ENCODE peak calls at places on chromosomes 12 and 14, in nine cellular contexts. R is suprapubic skin, A is pancreas, E is astrocyte of the spinal cord, S is fibroblast of mammary gland, Q is left ventricle myocardium inferior, G is AG10803, M is tibial artery, K is body of pancreas. Y is an unnamed sample.

GRCh38 chr14:105080161-105080560 is 14.9 kb upstream of the GPR132 start:
- DNase-seq in K (peak; percentile 2), Q (no peak), M (peak; percentile 7), S (no peak), R (no peak), A (no peak), G (no peak), E (no peak), Y (no peak)

GRCh38 chr12:11133816-11134215 is 628 bp downstream of the TAS2R30 start:
- DNase-seq in Q (no peak), R (no peak), G (peak; percentile 26), E (peak; percentile 8), A (no peak), K (no peak), M (no peak), S (no peak), Y (no peak)

GRCh38 chr14:49460647-49461046 is 125.5 kb downstream of the RPS29 start:
- DNase-seq in K (no peak), Q (no peak), A (no peak), E (no peak), R (no peak), M (no peak), S (no peak), G (no peak), Y (no peak)

GRCh38 chr14:42140831-42141279 is 534.2 kb downstream of the LRFN5 start:
- DNase-seq in Q (no peak), A (no peak), M (no peak), K (no peak), E (peak; percentile 62), G (peak; percentile 44), R (no peak), S (peak; percentile 90), Y (peak; percentile 62)

GRCh38 chr14:33762462-33762861 is 188.4 kb downstream of the EGLN3 start:
- DNase-seq in M (no peak), A (no peak), G (no peak), S (no peak), R (no peak), K (no peak), E (no peak), Q (no peak), Y (peak; percentile 57)

GRCh38 chr12:4956968-4957367 is 47.3 kb downstream of the KCNA1 start:
- DNase-seq in E (no peak), G (no peak), M (no peak), Q (no peak), R (no peak), S (no peak), A (no peak), K (no peak), Y (no peak)

GRCh38 chr12:111773801-111774551 is 7.2 kb downstream of the ALDH2 start:
- DNase-seq in M (peak; percentile 89), R (peak; percentile 87), A (no peak), S (peak; percentile 93), K (peak; percentile 69), Q (peak; percentile 72), E (peak; percentile 47), G (peak; percentile 90), Y (peak; percentile 97)

GRCh38 chr12:46179693-46180452 is 89.0 kb downstream of the SLC38A1 start:
- DNase-seq in Q (no peak), R (no peak), A (no peak), S (no peak), E (no peak), K (no peak), M (no peak), G (no peak), Y (no peak)

GRCh38 chr14:64202731-64203130 is 91.4 kb downstream of the ESR2 start:
- DNase-seq in A (no peak), R (no peak), M (no peak), E (no peak), G (no peak), K (no peak), S (no peak), Q (no peak), Y (no peak)

GRCh38 chr12:33529810-33530209 is 90.2 kb upstream of the SYT10 start:
- DNase-seq in A (no peak), M (no peak), S (no peak), Q (no peak), R (no peak), G (no peak), E (no peak), K (no peak), Y (no peak)

GRCh38 chr12:15562263-15562662 is 226.9 kb downstream of the EPS8 start:
- DNase-seq in E (no peak), K (no peak), S (peak; percentile 36), M (no peak), G (no peak), A (no peak), Q (no peak), R (no peak), Y (no peak)

GRCh38 chr12:75042125-75042524 is 167.5 kb downstream of the KCNC2 start:
- DNase-seq in E (no peak), S (no peak), M (no peak), A (no peak), Q (no peak), R (no peak), G (no peak), K (no peak), Y (no peak)

GRCh38 chr14:98855926-98856325 is 416.1 kb downstream of the BCL11B start:
- DNase-seq in Q (no peak), E (no peak), A (no peak), M (no peak), R (peak; percentile 50), S (no peak), K (no peak), G (no peak), Y (no peak)

GRCh38 chr14:75143761-75144527 is 17.1 kb upstream of the NEK9 start:
- DNase-seq in S (no peak), Q (no peak), R (no peak), M (no peak), K (no peak), E (no peak), G (no peak), A (no peak), Y (no peak)

GRCh38 chr14:75144944-75145343 is 18.1 kb upstream of the NEK9 start:
- DNase-seq in S (no peak), G (no peak), A (no peak), M (peak; percentile 58), R (no peak), Q (no peak), E (no peak), K (no peak), Y (no peak)

GRCh38 chr14:75142494-75142893 is 15.6 kb upstream of the NEK9 start:
- DNase-seq in R (no peak), M (no peak), S (no peak), A (no peak), G (no peak), Q (no peak), E (no peak), K (no peak), Y (no peak)

GRCh38 chr14:75150150-75150549 is 23.3 kb upstream of the NEK9 start:
- DNase-seq in Q (no peak), E (no peak), A (no peak), M (no peak), K (no peak), G (peak; percentile 37), R (no peak), S (peak; percentile 78), Y (no peak)

GRCh38 chr14:75147423-75148071 is 20.7 kb upstream of the NEK9 start:
- DNase-seq in S (peak; percentile 85), M (peak; percentile 90), R (peak; percentile 91), Q (peak; percentile 54), K (peak; percentile 81), A (no peak), G (peak; percentile 88), E (peak; percentile 89), Y (peak; percentile 87)
- H3K4me3 ChIP-seq in S (no peak overlapping the region), M (no peak overlapping the region), R (no peak overlapping the region), Q (no peak overlapping the region), K (no peak overlapping the region), A (no peak overlapping the region), G (no peak overlapping the region), E (no peak overlapping the region), Y (no peak overlapping the region)

GRCh38 chr12:122975790-122976647 is 975 bp downstream of the OGFOD2 start:
- DNase-seq in A (no peak), R (no peak), E (no peak), M (no peak), S (no peak), G (no peak), Q (no peak), K (no peak), Y (no peak)

GRCh38 chr12:122977153-122977552 is 2.1 kb downstream of the OGFOD2 start:
- DNase-seq in M (no peak), Q (no peak), R (no peak), K (no peak), S (no peak), G (no peak), E (no peak), A (no peak), Y (no peak)

GRCh38 chr12:122976648-122976975 is 1.6 kb downstream of the OGFOD2 start:
- DNase-seq in R (no peak), S (no peak), M (no peak), K (no peak), A (peak; percentile 57), G (no peak), Q (no peak), E (no peak), Y (no peak)

GRCh38 chr12:122974274-122974891 is 661 bp upstream of the OGFOD2 start:
- DNase-seq in K (peak; percentile 99), Q (peak; percentile 99), R (peak; percentile 99), A (peak; percentile 96), E (peak; percentile 99), S (peak; percentile 98), M (peak; percentile 99), G (peak; percentile 98), Y (peak; percentile 99)

GRCh38 chr12:122974892-122975789 is at the start of gene OGFOD2:
- DNase-seq in Q (peak; percentile 93), A (peak; percentile 95), M (peak; percentile 89), G (peak; percentile 89), E (peak; percentile 95), K (peak; percentile 92), S (peak; percentile 87), R (peak; percentile 95), Y (peak; percentile 89)
- TF ChIP-seq CTCF in Q (no peak), A (no peak), M (no peak), G (no peak), E (no peak), K (no peak), S (no peak), R (no peak), Y (no peak)

GRCh38 chr12:49347307-49348237 is 884 bp downstream of the DNAJC22 start:
- DNase-seq in A (peak; percentile 98), G (peak; percentile 74), E (peak; percentile 90), Q (peak; percentile 69), R (peak; percentile 86), M (no peak), S (peak; percentile 67), K (peak; percentile 97), Y (peak; percentile 70)
- H3K4me3 ChIP-seq in A (peak overlapping the region; percentile 26), G (peak overlapping the region; percentile 43), E (peak overlapping the region; percentile 30), Q (peak overlapping the region; percentile 63), R (peak overlapping the region; percentile 51), M (peak overlapping the region; percentile 51), S (peak overlapping the region; percentile 17), K (no peak overlapping the region), Y (peak overlapping the region; percentile 39)

GRCh38 chr14:102188187-102188586 is 48.5 kb downstream of the WDR20 start:
- DNase-seq in S (no peak), E (no peak), G (no peak), R (no peak), Q (no peak), A (no peak), M (no peak), K (no peak), Y (no peak)
- TF ChIP-seq CTCF in S (no peak), E (no peak), G (no peak), R (no peak), Q (no peak), A (no peak), M (no peak), K (no peak), Y (no peak)

Y was measured in fibroblast of the aortic adventitia.